ENCODE peak calls at places on chromosomes 5 and 9, in nine cellular contexts. A is activated CD4-positive, alpha-beta memory T cell treated with anti-CD3 and anti-CD28 coated beads, Interleukin-2, amount 10 ng/mL, durations not matched to agents 7 days and 5 days; C is CD8-positive, alpha-beta T cell; T is AG04450; F is fibroblast of the aortic adventitia; V is colonic mucosa; Z is brain pericyte; H is substantia nigra; M is stimulated activated naive CD8-positive, alpha-beta T cell treated with anti-CD3 and anti-CD28 coated beads, Interleukin-15, Interleukin-2, amounts not matched to agents 100 U/mL and 50 U/mL, for 24 hours. K is an unnamed sample.

GRCh38 chr5:176365663-176366574 is 632 bp downstream of the ARL10 start:
- DNase-seq in Z (no peak), H (peak), V (peak), A (peak), T (no peak), F (peak), C (no peak), M (peak), K (no peak)

GRCh38 chr5:43422143-43422542 is 10.0 kb upstream of the CCL28 start:
- DNase-seq in C (no peak), A (no peak), H (no peak), T (no peak), M (no peak), F (peak), V (peak), Z (no peak), K (no peak)

GRCh38 chr5:180007582-180007981 is 64.0 kb downstream of the RNF130 start:
- DNase-seq in H (no peak), Z (no peak), T (no peak), C (no peak), V (no peak), M (no peak), A (no peak), F (no peak), K (peak)

GRCh38 chr5:178319541-178320041 is 87.0 kb upstream of the PHYKPL start:
- DNase-seq in T (no peak), Z (no peak), V (no peak), H (no peak), A (no peak), F (no peak), M (no peak), C (no peak), K (no peak)

GRCh38 chr5:135714126-135714894 is 120.2 kb upstream of the SLC25A48 start:
- DNase-seq in Z (no peak), C (no peak), M (no peak), F (no peak), H (no peak), T (no peak), A (no peak), V (no peak), K (no peak)

GRCh38 chr5:6439588-6440550 is 8.8 kb upstream of the UBE2QL1 start:
- DNase-seq in F (no peak), C (no peak), M (no peak), H (no peak), V (no peak), Z (no peak), A (no peak), T (no peak), K (no peak)

GRCh38 chr5:61678966-61679365 is 346.9 kb downstream of the ZSWIM6 start:
- DNase-seq in Z (no peak), T (no peak), H (no peak), V (peak), C (no peak), F (no peak), A (no peak), M (no peak), K (no peak)

GRCh38 chr5:178293815-178294214 is 61.2 kb upstream of the PHYKPL start:
- DNase-seq in C (no peak), M (no peak), H (no peak), Z (no peak), F (no peak), A (no peak), T (no peak), V (no peak), K (no peak)

GRCh38 chr5:9302228-9302627 is 243.6 kb downstream of the SEMA5A start:
- DNase-seq in T (no peak), F (no peak), M (no peak), V (no peak), C (no peak), A (no peak), H (no peak), Z (no peak), K (no peak)

GRCh38 chr5:100902406-100903035 is 561 bp downstream of the ST8SIA4 start:
- DNase-seq in A (peak), V (peak), C (no peak), T (no peak), F (no peak), H (no peak), Z (no peak), M (peak), K (peak)

GRCh38 chr5:146068977-146069779 is 36.2 kb downstream of the PLAC8L1 start:
- DNase-seq in H (no peak), T (no peak), F (no peak), V (no peak), M (no peak), A (no peak), Z (no peak), C (no peak), K (no peak)

GRCh38 chr5:126445502-126446174 is 22.4 kb downstream of the GRAMD2B start:
- DNase-seq in C (no peak), F (no peak), V (no peak), Z (no peak), H (no peak), M (no peak), A (no peak), T (no peak), K (no peak)

GRCh38 chr5:4027335-4027734 is 431.7 kb downstream of the IRX1 start:
- DNase-seq in Z (no peak), H (no peak), A (no peak), C (no peak), T (no peak), M (no peak), V (no peak), F (peak), K (no peak)

GRCh38 chr9:125066839-125067619 is 76.3 kb downstream of the SCAI start:
- DNase-seq in Z (no peak), A (no peak), M (no peak), C (no peak), T (peak), H (peak), V (no peak), F (peak), K (no peak)

GRCh38 chr5:90932052-90932699 is 373.6 kb downstream of the ADGRV1 start:
- DNase-seq in C (no peak), M (peak), Z (no peak), V (peak), F (peak), H (peak), A (peak), T (peak), K (peak)

GRCh38 chr5:32707394-32707997 is 3.6 kb upstream of the NPR3 start:
- DNase-seq in M (no peak), C (no peak), H (no peak), T (no peak), V (no peak), Z (no peak), F (peak), A (no peak), K (peak)

GRCh38 chr5:14686517-14686916 is 22.0 kb downstream of the OTULIN start:
- DNase-seq in Z (no peak), V (no peak), A (no peak), C (no peak), T (no peak), H (no peak), F (no peak), M (no peak), K (no peak)

GRCh38 chr5:175460126-175460525 is 16.1 kb upstream of the DRD1 start:
- DNase-seq in F (peak), H (no peak), C (no peak), A (no peak), T (no peak), M (no peak), Z (no peak), V (no peak), K (no peak)

GRCh38 chr5:113514263-113514590 is 733 bp downstream of the YTHDC2 start:
- DNase-seq in T (no peak), M (no peak), F (no peak), Z (no peak), V (no peak), C (peak), H (peak), A (no peak), K (no peak)